ENCODE peak calls at places on chromosomes 13 and 19, in five cellular contexts. One of them, this sample, is unnamed.

GRCh38 chr13:100395698-100396373 is 192.8 kb downstream of the GGACT start:
- DNase-seq in osteoblast: no peak
- DNase-seq in astrocyte of the cerebellum: no peak
- DNase-seq in foreskin fibroblast: no peak
- DNase-seq in prostate gland: no peak
- DNase-seq in this sample: no peak

GRCh38 chr19:980133-980998 is 3.8 kb upstream of the WDR18 start:
- DNase-seq in prostate gland: no peak
- DNase-seq in foreskin fibroblast: peak
- DNase-seq in osteoblast: peak
- DNase-seq in astrocyte of the cerebellum: no peak
- DNase-seq in this sample: no peak

GRCh38 chr13:113907637-113908617 is 44.1 kb upstream of the GAS6 start:
- DNase-seq in prostate gland: no peak
- DNase-seq in astrocyte of the cerebellum: peak
- DNase-seq in foreskin fibroblast: peak
- DNase-seq in osteoblast: no peak
- DNase-seq in this sample: no peak

GRCh38 chr13:111115841-111116500 is 861 bp downstream of the ARHGEF7 start:
- DNase-seq in astrocyte of the cerebellum: peak
- DNase-seq in osteoblast: peak
- DNase-seq in prostate gland: no peak
- DNase-seq in foreskin fibroblast: peak
- DNase-seq in this sample: no peak

GRCh38 chr13:70814684-70815083 is 706.4 kb upstream of the KLHL1 start:
- DNase-seq in astrocyte of the cerebellum: no peak
- DNase-seq in osteoblast: no peak
- DNase-seq in foreskin fibroblast: no peak
- DNase-seq in prostate gland: no peak
- DNase-seq in this sample: no peak

GRCh38 chr13:75635621-75636338 is at the start of gene LMO7:
- DNase-seq in prostate gland: peak
- DNase-seq in astrocyte of the cerebellum: no peak
- DNase-seq in foreskin fibroblast: peak
- DNase-seq in osteoblast: peak
- DNase-seq in this sample: no peak

GRCh38 chr19:34475975-34476594 is 5.5 kb upstream of the WTIP start:
- DNase-seq in foreskin fibroblast: no peak
- DNase-seq in osteoblast: no peak
- DNase-seq in prostate gland: no peak
- DNase-seq in astrocyte of the cerebellum: no peak
- DNase-seq in this sample: no peak

GRCh38 chr19:38727868-38728660 is 16.2 kb downstream of the CAPN12 start:
- DNase-seq in prostate gland: peak
- DNase-seq in osteoblast: peak
- DNase-seq in foreskin fibroblast: no peak
- DNase-seq in astrocyte of the cerebellum: no peak
- DNase-seq in this sample: no peak

GRCh38 chr13:113077953-113078894 is 27.4 kb upstream of the F7 start:
- DNase-seq in prostate gland: no peak
- DNase-seq in foreskin fibroblast: no peak
- DNase-seq in astrocyte of the cerebellum: no peak
- DNase-seq in osteoblast: no peak
- DNase-seq in this sample: no peak

GRCh38 chr19:18093439-18094161 is 4.0 kb upstream of the MAST3 start:
- DNase-seq in astrocyte of the cerebellum: no peak
- DNase-seq in osteoblast: peak
- DNase-seq in prostate gland: no peak
- DNase-seq in foreskin fibroblast: no peak
- DNase-seq in this sample: no peak

GRCh38 chr13:28357247-28357825 is 137.6 kb downstream of the FLT1 start:
- DNase-seq in prostate gland: no peak
- DNase-seq in osteoblast: no peak
- DNase-seq in astrocyte of the cerebellum: no peak
- DNase-seq in foreskin fibroblast: no peak
- DNase-seq in this sample: no peak

GRCh38 chr13:38334845-38335244 is 14.8 kb upstream of the UFM1 start:
- DNase-seq in prostate gland: no peak
- DNase-seq in foreskin fibroblast: no peak
- DNase-seq in osteoblast: no peak
- DNase-seq in astrocyte of the cerebellum: no peak
- DNase-seq in this sample: no peak

GRCh38 chr19:53131085-53131484 is 1.6 kb downstream of the ZNF415 start:
- DNase-seq in astrocyte of the cerebellum: no peak
- DNase-seq in prostate gland: no peak
- DNase-seq in osteoblast: no peak
- DNase-seq in foreskin fibroblast: no peak
- DNase-seq in this sample: no peak

GRCh38 chr19:21835810-21836444 is at the start of gene ZNF43:
- DNase-seq in astrocyte of the cerebellum: peak
- DNase-seq in prostate gland: peak
- DNase-seq in foreskin fibroblast: peak
- DNase-seq in osteoblast: peak
- DNase-seq in this sample: peak

GRCh38 chr13:82758056-82758455 is 1124.2 kb downstream of the SLITRK1 start:
- DNase-seq in foreskin fibroblast: no peak
- DNase-seq in prostate gland: no peak
- DNase-seq in osteoblast: no peak
- DNase-seq in astrocyte of the cerebellum: no peak
- DNase-seq in this sample: no peak

GRCh38 chr13:22114630-22115311 is 443.9 kb downstream of the FGF9 start:
- DNase-seq in astrocyte of the cerebellum: no peak
- DNase-seq in foreskin fibroblast: no peak
- DNase-seq in prostate gland: no peak
- DNase-seq in osteoblast: no peak
- DNase-seq in this sample: no peak

GRCh38 chr19:36573948-36574726 is 1.0 kb upstream of the ZNF529 start:
- DNase-seq in foreskin fibroblast: peak
- DNase-seq in prostate gland: no peak
- DNase-seq in astrocyte of the cerebellum: no peak
- DNase-seq in osteoblast: peak
- DNase-seq in this sample: peak

GRCh38 chr19:9729162-9729561 is 39.4 kb downstream of the ZNF846 start:
- DNase-seq in osteoblast: no peak
- DNase-seq in foreskin fibroblast: no peak
- DNase-seq in astrocyte of the cerebellum: no peak
- DNase-seq in prostate gland: no peak
- DNase-seq in this sample: no peak

GRCh38 chr13:80334582-80335260 is 6.2 kb downstream of the SPRY2 start:
- DNase-seq in prostate gland: no peak
- DNase-seq in osteoblast: no peak
- DNase-seq in foreskin fibroblast: no peak
- DNase-seq in astrocyte of the cerebellum: no peak
- DNase-seq in this sample: no peak

GRCh38 chr13:111202745-111203144 is 87.6 kb downstream of the ARHGEF7 start:
- DNase-seq in foreskin fibroblast: peak
- DNase-seq in osteoblast: peak
- DNase-seq in prostate gland: no peak
- DNase-seq in astrocyte of the cerebellum: peak
- DNase-seq in this sample: peak

GRCh38 chr19:44741841-44742352 is 6.6 kb upstream of the BCL3 start:
- DNase-seq in astrocyte of the cerebellum: peak
- DNase-seq in foreskin fibroblast: peak
- DNase-seq in prostate gland: peak
- DNase-seq in osteoblast: peak
- DNase-seq in this sample: peak

GRCh38 chr13:66660013-66660804 is 569.9 kb downstream of the PCDH9 start:
- DNase-seq in osteoblast: peak
- DNase-seq in astrocyte of the cerebellum: no peak
- DNase-seq in prostate gland: no peak
- DNase-seq in foreskin fibroblast: peak
- DNase-seq in this sample: no peak

GRCh38 chr19:30870861-30871260 is 478.4 kb downstream of the TSHZ3 start:
- DNase-seq in astrocyte of the cerebellum: no peak
- DNase-seq in osteoblast: no peak
- DNase-seq in foreskin fibroblast: no peak
- DNase-seq in prostate gland: no peak
- DNase-seq in this sample: no peak

GRCh38 chr19:19214892-19215291 is 3.1 kb downstream of the NCAN start:
- DNase-seq in osteoblast: peak
- DNase-seq in foreskin fibroblast: peak
- DNase-seq in astrocyte of the cerebellum: peak
- DNase-seq in prostate gland: no peak
- DNase-seq in this sample: no peak

GRCh38 chr19:17237747-17238706 is 7.7 kb downstream of the NR2F6 start:
- DNase-seq in prostate gland: no peak
- DNase-seq in astrocyte of the cerebellum: no peak
- DNase-seq in foreskin fibroblast: no peak
- DNase-seq in osteoblast: peak
- DNase-seq in this sample: no peak

GRCh38 chr19:8576273-8576993 is 809 bp downstream of the MYO1F start:
- DNase-seq in osteoblast: peak
- DNase-seq in foreskin fibroblast: no peak
- DNase-seq in astrocyte of the cerebellum: no peak
- DNase-seq in prostate gland: no peak
- DNase-seq in this sample: no peak

GRCh38 chr13:93169980-93170379 is 56.6 kb upstream of the GPC6 start:
- DNase-seq in foreskin fibroblast: peak
- DNase-seq in prostate gland: no peak
- DNase-seq in astrocyte of the cerebellum: peak
- DNase-seq in osteoblast: peak
- DNase-seq in this sample: no peak

GRCh38 chr19:1074512-1075283 is 7.7 kb downstream of the ARHGAP45 start:
- DNase-seq in osteoblast: no peak
- DNase-seq in astrocyte of the cerebellum: no peak
- DNase-seq in foreskin fibroblast: no peak
- DNase-seq in prostate gland: peak
- DNase-seq in this sample: no peak

GRCh38 chr13:97953376-97953970 is at the start of gene IPO5:
- DNase-seq in foreskin fibroblast: no peak
- DNase-seq in osteoblast: peak
- DNase-seq in astrocyte of the cerebellum: peak
- DNase-seq in prostate gland: no peak
- DNase-seq in this sample: no peak

GRCh38 chr13:85864963-85865530 is 65.8 kb upstream of the SLITRK6 start:
- DNase-seq in astrocyte of the cerebellum: peak
- DNase-seq in prostate gland: no peak
- DNase-seq in osteoblast: no peak
- DNase-seq in foreskin fibroblast: no peak
- DNase-seq in this sample: no peak

GRCh38 chr13:35283856-35284255 is 192.6 kb downstream of the MAB21L1 start:
- DNase-seq in osteoblast: no peak
- DNase-seq in astrocyte of the cerebellum: no peak
- DNase-seq in prostate gland: no peak
- DNase-seq in foreskin fibroblast: peak
- DNase-seq in this sample: peak

GRCh38 chr13:33034061-33034460 is 17.8 kb downstream of the KL start:
- DNase-seq in osteoblast: no peak
- DNase-seq in foreskin fibroblast: no peak
- DNase-seq in prostate gland: no peak
- DNase-seq in astrocyte of the cerebellum: no peak
- DNase-seq in this sample: no peak

GRCh38 chr19:31331536-31331935 is 17.7 kb downstream of the TSHZ3 start:
- DNase-seq in prostate gland: no peak
- DNase-seq in foreskin fibroblast: no peak
- DNase-seq in astrocyte of the cerebellum: no peak
- DNase-seq in osteoblast: no peak
- DNase-seq in this sample: no peak

GRCh38 chr13:48804836-48805601 is 151.3 kb downstream of the CYSLTR2 start:
- DNase-seq in prostate gland: no peak
- DNase-seq in astrocyte of the cerebellum: peak
- DNase-seq in osteoblast: no peak
- DNase-seq in foreskin fibroblast: peak
- DNase-seq in this sample: no peak

GRCh38 chr13:27678306-27679040 is 56.8 kb downstream of the POLR1D start:
- DNase-seq in foreskin fibroblast: no peak
- DNase-seq in astrocyte of the cerebellum: no peak
- DNase-seq in prostate gland: no peak
- DNase-seq in osteoblast: no peak
- DNase-seq in this sample: no peak

GRCh38 chr13:40665061-40665753 is 1.2 kb downstream of the FOXO1 start:
- DNase-seq in osteoblast: peak
- DNase-seq in astrocyte of the cerebellum: no peak
- DNase-seq in foreskin fibroblast: no peak
- DNase-seq in prostate gland: peak
- DNase-seq in this sample: no peak
- TF ChIP-seq CTCF in osteoblast: no peak
- TF ChIP-seq CTCF in astrocyte of the cerebellum: no peak
- TF ChIP-seq CTCF in foreskin fibroblast: no peak
- TF ChIP-seq CTCF in prostate gland: peak
- TF ChIP-seq CTCF in this sample: peak

GRCh38 chr19:28010656-28011055 is 1202.3 kb downstream of the UQCRFS1 start:
- DNase-seq in prostate gland: no peak
- DNase-seq in foreskin fibroblast: no peak
- DNase-seq in astrocyte of the cerebellum: no peak
- DNase-seq in osteoblast: peak
- DNase-seq in this sample: no peak

GRCh38 chr19:28014821-28015405 is 1198.0 kb downstream of the UQCRFS1 start:
- DNase-seq in prostate gland: no peak
- DNase-seq in foreskin fibroblast: no peak
- DNase-seq in osteoblast: no peak
- DNase-seq in astrocyte of the cerebellum: no peak
- DNase-seq in this sample: no peak

GRCh38 chr19:28012361-28012760 is 1200.6 kb downstream of the UQCRFS1 start:
- DNase-seq in foreskin fibroblast: no peak
- DNase-seq in astrocyte of the cerebellum: no peak
- DNase-seq in prostate gland: no peak
- DNase-seq in osteoblast: peak
- DNase-seq in this sample: no peak

GRCh38 chr19:28008695-28009094 is 1204.3 kb downstream of the UQCRFS1 start:
- DNase-seq in astrocyte of the cerebellum: no peak
- DNase-seq in prostate gland: no peak
- DNase-seq in foreskin fibroblast: no peak
- DNase-seq in osteoblast: peak
- DNase-seq in this sample: no peak

DNA sequence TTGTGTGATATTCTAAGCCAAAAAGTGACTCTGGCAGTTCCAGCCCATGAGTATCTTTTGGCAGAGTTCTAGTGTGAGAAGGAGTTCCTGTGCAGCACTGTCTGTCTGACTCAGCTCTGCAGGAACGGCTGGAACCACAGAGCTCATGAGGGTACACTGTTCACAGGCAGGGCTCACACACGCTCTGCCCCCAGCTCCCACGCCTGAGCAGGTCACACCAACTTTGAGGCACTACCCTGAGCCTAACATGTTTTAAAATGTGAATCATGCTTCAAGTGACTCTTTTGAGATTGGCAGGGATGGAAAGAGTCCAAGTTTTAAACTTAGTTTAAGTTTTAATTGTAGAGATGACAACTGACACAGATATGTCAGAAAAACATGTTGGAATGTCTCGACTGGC is 1203.3 kb downstream of the UQCRFS1 start:
- DNase-seq in foreskin fibroblast: no peak
- DNase-seq in prostate gland: no peak
- DNase-seq in osteoblast: no peak
- DNase-seq in astrocyte of the cerebellum: peak
- DNase-seq in this sample: no peak
- H3K4me3 ChIP-seq in foreskin fibroblast: no peak
- H3K4me3 ChIP-seq in prostate gland: no peak
- H3K4me3 ChIP-seq in osteoblast: no peak
- H3K4me3 ChIP-seq in astrocyte of the cerebellum: no peak
- H3K4me3 ChIP-seq in this sample: no peak

GRCh38 chr19:2076481-2077082 is 19.5 kb downstream of the MOB3A start:
- DNase-seq in foreskin fibroblast: no peak
- DNase-seq in astrocyte of the cerebellum: no peak
- DNase-seq in prostate gland: no peak
- DNase-seq in osteoblast: peak
- DNase-seq in this sample: no peak
- TF ChIP-seq CTCF in foreskin fibroblast: no peak
- TF ChIP-seq CTCF in astrocyte of the cerebellum: no peak
- TF ChIP-seq CTCF in prostate gland: no peak
- TF ChIP-seq CTCF in osteoblast: no peak
- TF ChIP-seq CTCF in this sample: no peak

GRCh38 chr19:46623915-46624502 is 880 bp downstream of the PTGIR start:
- DNase-seq in prostate gland: no peak
- DNase-seq in astrocyte of the cerebellum: no peak
- DNase-seq in osteoblast: peak
- DNase-seq in foreskin fibroblast: no peak
- DNase-seq in this sample: no peak
- H3K4me3 ChIP-seq in prostate gland: no peak
- H3K4me3 ChIP-seq in astrocyte of the cerebellum: no peak
- H3K4me3 ChIP-seq in osteoblast: peak
- H3K4me3 ChIP-seq in foreskin fibroblast: peak
- H3K4me3 ChIP-seq in this sample: no peak